ENCODE peak calls at places on chromosome 18, in four cellular contexts. One of them, this sample, is unnamed.

GRCh38 chr18:46719388-46719787 is 37.5 kb downstream of the ST8SIA5 start:
- DNase-seq in G401: peak
- DNase-seq in Daoy: no peak
- DNase-seq in A549: no peak
- DNase-seq in this sample: no peak

GRCh38 chr18:13551841-13552733 is 174.3 kb downstream of the FAM210A start:
- DNase-seq in G401: no peak
- DNase-seq in Daoy: no peak
- DNase-seq in A549: no peak
- DNase-seq in this sample: no peak

GRCh38 chr18:21703241-21703820 is 1.2 kb downstream of the ABHD3 start:
- DNase-seq in G401: peak
- DNase-seq in Daoy: no peak
- DNase-seq in A549: peak
- DNase-seq in this sample: no peak

GRCh38 chr18:9581667-9582066 is 32.7 kb downstream of the PPP4R1 start:
- DNase-seq in G401: no peak
- DNase-seq in Daoy: no peak
- DNase-seq in A549: no peak
- DNase-seq in this sample: no peak

GRCh38 chr18:74775239-74775638 is 177.6 kb downstream of the ZNF407 start:
- DNase-seq in G401: no peak
- DNase-seq in Daoy: peak
- DNase-seq in A549: no peak
- DNase-seq in this sample: no peak

GRCh38 chr18:13545514-13545913 is 180.8 kb downstream of the FAM210A start:
- DNase-seq in G401: no peak
- DNase-seq in Daoy: no peak
- DNase-seq in A549: no peak
- DNase-seq in this sample: no peak

GRCh38 chr18:46917808-46918600 is 602 bp downstream of the KATNAL2 start:
- DNase-seq in G401: peak
- DNase-seq in Daoy: peak
- DNase-seq in A549: no peak
- DNase-seq in this sample: peak

GRCh38 chr18:36195427-36196122 is 8.3 kb downstream of the MOCOS start:
- DNase-seq in G401: peak
- DNase-seq in Daoy: no peak
- DNase-seq in A549: no peak
- DNase-seq in this sample: no peak

GRCh38 chr18:41206341-41206740 is 748.7 kb upstream of the PIK3C3 start:
- DNase-seq in G401: peak
- DNase-seq in Daoy: no peak
- DNase-seq in A549: no peak
- DNase-seq in this sample: no peak

This sample was measured in Ammon's horn.